ENCODE peak calls at places on chromosome 15, in six cellular contexts. L is PC-9, K is neural progenitor cell, G is sigmoid colon, Y is GM23338, P is right cardiac atrium. A is an unnamed sample.
A peak's percentile ranks its signal among the peaks of the same experiment; 100 is the strongest.

GRCh38 chr15:79311901-79312553 is 1.1 kb downstream of the TMED3 start:
- DNase-seq in L (peak; percentile 20), K (no peak), G (no peak), Y (no peak), P (no peak), A (no peak)

GRCh38 chr15:63500265-63501250 is 3.8 kb upstream of the USP3 start:
- DNase-seq in L (peak; percentile 17), K (no peak), G (no peak), Y (no peak), P (no peak), A (no peak)

GRCh38 chr15:73009306-73010091 is 42.8 kb upstream of the NEO1 start:
- DNase-seq in L (no peak), K (no peak), G (no peak), Y (no peak), P (no peak), A (no peak)

GRCh38 chr15:61327019-61327631 is 98.0 kb upstream of the RORA start:
- DNase-seq in L (no peak), K (no peak), G (no peak), Y (no peak), P (no peak), A (no peak)

GRCh38 chr15:47289667-47290066 is 427.6 kb upstream of the SEMA6D start:
- DNase-seq in L (no peak), K (peak; percentile 33), G (no peak), Y (peak; percentile 44), P (no peak), A (no peak)

GRCh38 chr15:99213187-99213811 is 36.1 kb downstream of the TTC23 start:
- DNase-seq in L (peak; percentile 69), K (peak; percentile 74), G (peak; percentile 94), Y (peak; percentile 75), P (peak; percentile 81), A (peak; percentile 61)

GRCh38 chr15:39125904-39126303 is 455.0 kb upstream of the THBS1 start:
- DNase-seq in L (peak; percentile 22), K (peak; percentile 63), G (no peak), Y (peak; percentile 75), P (no peak), A (peak; percentile 7)

GRCh38 chr15:47624503-47624902 is 92.8 kb upstream of the SEMA6D start:
- DNase-seq in L (no peak), K (no peak), G (no peak), Y (no peak), P (no peak), A (no peak)

GRCh38 chr15:61467823-61468222 is 238.7 kb upstream of the RORA start:
- DNase-seq in L (no peak), K (no peak), G (no peak), Y (no peak), P (no peak), A (no peak)

GRCh38 chr15:28023422-28023821 is 75.7 kb downstream of the OCA2 start:
- DNase-seq in L (no peak), K (no peak), G (no peak), Y (no peak), P (no peak), A (no peak)

GRCh38 chr15:68776477-68777270 is 44.0 kb downstream of the ANP32A start:
- DNase-seq in L (no peak), K (no peak), G (no peak), Y (no peak), P (no peak), A (no peak)

GRCh38 chr15:90184119-90184785 is 16.9 kb upstream of the SEMA4B start:
- DNase-seq in L (peak; percentile 79), K (no peak), G (peak; percentile 96), Y (peak; percentile 52), P (peak; percentile 88), A (peak; percentile 16)

GRCh38 chr15:83503595-83504364 is 56.6 kb downstream of the SH3GL3 start:
- DNase-seq in L (no peak), K (no peak), G (no peak), Y (no peak), P (no peak), A (no peak)

GRCh38 chr15:73902121-73903020 is 23.9 kb upstream of the LOXL1 start:
- DNase-seq in L (no peak), K (no peak), G (no peak), Y (no peak), P (no peak), A (no peak)

GRCh38 chr15:73002509-73002908 is 49.8 kb upstream of the NEO1 start:
- DNase-seq in L (no peak), K (no peak), G (no peak), Y (no peak), P (no peak), A (no peak)

GRCh38 chr15:62150445-62150844 is 14.6 kb downstream of the C2CD4B start:
- DNase-seq in L (no peak), K (no peak), G (no peak), Y (no peak), P (no peak), A (no peak)

GRCh38 chr15:69156726-69157381 is 3.6 kb upstream of the GLCE start:
- DNase-seq in L (no peak), K (no peak), G (no peak), Y (no peak), P (no peak), A (no peak)

GRCh38 chr15:99384992-99385669 is 133.8 kb downstream of the LRRC28 start:
- DNase-seq in L (peak; percentile 7), K (no peak), G (no peak), Y (peak; percentile 46), P (no peak), A (no peak)

GRCh38 chr15:35151381-35151780 is 66.3 kb upstream of the NANOGP8 start:
- DNase-seq in L (no peak), K (no peak), G (no peak), Y (no peak), P (no peak), A (no peak)

GRCh38 chr15:89772933-89773583 is 3.1 kb upstream of the MESP2 start:
- DNase-seq in L (no peak), K (no peak), G (no peak), Y (peak; percentile 52), P (no peak), A (no peak)

GRCh38 chr15:99704444-99704838 is 28.8 kb downstream of the LYSMD4 start:
- DNase-seq in L (peak; percentile 35), K (peak; percentile 89), G (no peak), Y (peak; percentile 94), P (no peak), A (peak; percentile 72)

GRCh38 chr15:52620496-52620895 is 51.7 kb upstream of the ARPP19 start:
- DNase-seq in L (no peak), K (no peak), G (no peak), Y (no peak), P (no peak), A (no peak)

GRCh38 chr15:72800819-72801481 is 17.4 kb upstream of the ADPGK start:
- DNase-seq in L (no peak), K (no peak), G (no peak), Y (no peak), P (no peak), A (no peak)

GRCh38 chr15:70379938-70380337 is 282.2 kb upstream of the TLE3 start:
- DNase-seq in L (no peak), K (no peak), G (peak; percentile 53), Y (no peak), P (no peak), A (no peak)

GRCh38 chr15:70382762-70383458 is 285.2 kb upstream of the TLE3 start:
- DNase-seq in L (no peak), K (no peak), G (no peak), Y (no peak), P (no peak), A (no peak)

GRCh38 chr15:70383856-70384255 is 286.1 kb upstream of the TLE3 start:
- DNase-seq in L (no peak), K (no peak), G (no peak), Y (no peak), P (no peak), A (no peak)

GRCh38 chr15:70380484-70380883 is 282.8 kb upstream of the TLE3 start:
- DNase-seq in L (no peak), K (no peak), G (no peak), Y (no peak), P (no peak), A (no peak)

DNA sequence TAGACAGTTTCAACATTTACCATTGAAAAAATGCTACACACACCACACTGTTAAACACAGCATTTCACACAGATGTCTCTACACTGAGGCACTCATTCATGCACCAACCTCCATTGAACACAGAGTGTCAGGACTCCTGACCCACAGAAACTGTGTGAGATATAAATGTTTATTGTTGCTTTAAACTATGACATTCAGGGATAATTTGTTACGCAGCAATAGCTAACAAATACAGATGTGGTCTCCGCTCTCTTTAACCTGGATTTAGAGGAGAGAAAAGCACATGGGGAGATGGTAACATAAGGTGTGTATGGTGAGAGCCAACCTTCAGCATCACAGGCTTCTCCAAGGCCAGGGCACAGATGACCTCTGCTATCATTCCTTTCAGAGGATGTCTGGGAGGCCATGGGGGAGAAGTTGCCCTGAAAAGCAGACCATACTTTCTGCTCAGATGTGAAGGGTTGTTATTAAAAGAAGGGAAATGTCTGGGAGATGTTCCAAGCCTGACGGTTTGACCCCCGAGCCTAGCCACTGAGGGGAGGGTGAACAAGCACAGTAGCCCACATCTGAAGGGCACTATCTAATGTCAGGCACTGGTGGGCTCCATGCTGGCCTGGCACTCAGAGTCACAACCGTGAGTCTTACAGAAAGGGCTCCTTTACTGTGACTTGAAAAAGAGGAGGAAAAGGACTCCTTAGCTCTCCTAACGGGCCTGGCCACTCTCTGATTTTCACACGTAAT is 284.5 kb upstream of the TLE3 start:
- DNase-seq in L (no peak), K (no peak), G (no peak), Y (no peak), P (no peak), A (no peak)
- H3K4me3 ChIP-seq in L (no peak overlapping the region), K (no peak overlapping the region), G (no peak overlapping the region), Y (no peak overlapping the region), P (no peak overlapping the region), A (no peak overlapping the region)

DNA sequence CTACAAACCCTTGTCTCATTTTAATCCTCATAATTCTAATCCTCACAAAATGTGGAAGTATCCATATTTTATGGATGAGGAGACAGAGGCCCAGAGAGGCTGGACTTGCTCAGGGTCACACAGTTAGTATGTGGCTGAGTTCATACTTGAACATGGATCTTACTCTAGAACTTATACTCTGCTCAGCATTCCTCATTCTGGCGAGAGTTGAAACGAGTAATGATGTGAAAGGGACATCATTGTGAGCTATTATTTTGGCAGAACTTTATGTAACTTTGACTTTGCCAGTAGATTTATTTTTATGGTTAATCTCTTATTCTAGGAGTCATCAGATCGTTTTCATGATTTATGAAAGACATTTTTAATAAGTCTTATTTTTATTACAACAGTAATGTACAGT is 17.5 kb downstream of the AKAP13 start:
- DNase-seq in L (no peak), K (no peak), G (no peak), Y (no peak), P (no peak), A (no peak)
- H3K27me3 ChIP-seq in L (no peaks in the 10 kb centered on the region), K (no peaks in the 10 kb centered on the region), G (no peaks in the 10 kb centered on the region), Y (no peaks in the 10 kb centered on the region), P (no peaks in the 10 kb centered on the region), A (no peaks in the 10 kb centered on the region)

DNA sequence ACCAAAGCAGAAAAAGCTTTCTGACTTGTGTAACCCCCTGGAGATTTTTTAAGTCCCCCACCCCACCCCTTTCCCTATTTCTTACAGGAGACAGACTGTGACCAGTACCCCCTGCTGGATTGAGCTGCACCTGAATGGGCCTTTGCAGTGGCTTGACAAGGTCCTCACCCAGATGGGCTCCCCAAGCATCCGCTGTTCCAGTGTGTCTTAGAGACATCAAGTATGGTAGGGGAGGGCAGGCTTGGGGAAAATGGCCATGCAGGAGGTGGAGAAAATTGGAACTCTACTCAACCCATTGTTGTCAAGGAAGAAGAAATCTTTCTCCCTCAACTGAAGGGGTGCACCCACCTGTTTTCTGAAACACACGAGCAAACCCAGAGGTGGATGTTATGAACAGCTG is 64.1 kb downstream of the AAGAB start:
- DNase-seq in L (no peak), K (no peak), G (no peak), Y (no peak), P (no peak), A (no peak)
- H3K4me1 ChIP-seq in L (no peaks in the 10 kb centered on the region), K (no peaks in the 10 kb centered on the region), G (peaks cover 81% of the 10 kb centered on the region), Y (no peaks in the 10 kb centered on the region), P (peaks cover 39% of the 10 kb centered on the region), A (no peaks in the 10 kb centered on the region)

GRCh38 chr15:67127334-67127664 is 61.9 kb downstream of the SMAD3 start:
- DNase-seq in L (peak; percentile 62), K (no peak), G (no peak), Y (no peak), P (no peak), A (no peak)
- H3K4me3 ChIP-seq in L (peak overlapping the region; percentile 74), K (no peak overlapping the region), G (no peak overlapping the region), Y (no peak overlapping the region), P (no peak overlapping the region), A (no peak overlapping the region)

A was measured in CD4-positive, alpha-beta memory T cell.